ENCODE peak calls at places on chromosomes 11 and 22, in nine cellular contexts. E, D, I, L, H, Z, R, T and A are unnamed samples.
A peak's percentile ranks its signal among the peaks of the same experiment; 100 is the strongest.

GRCh38 chr11:34755671-34756070 is 134.8 kb downstream of the EHF start:
- DNase-seq in L (no peak), D (no peak), T (no peak), H (no peak), E (no peak), Z (no peak), R (no peak), I (no peak), A (no peak)

GRCh38 chr11:133679896-133680295 is 147.6 kb upstream of the OPCML start:
- DNase-seq in T (no peak), E (no peak), Z (no peak), R (no peak), I (no peak), L (no peak), D (no peak), H (no peak), A (no peak)

GRCh38 chr22:30249049-30250038 is 2.8 kb upstream of the LIF start:
- DNase-seq in H (peak; percentile 64), Z (no peak), E (no peak), R (no peak), T (no peak), D (peak; percentile 68), I (no peak), L (no peak), A (no peak)

GRCh38 chr11:33013706-33014105 is 2.0 kb upstream of the DEPDC7 start:
- DNase-seq in Z (no peak), T (no peak), R (peak; percentile 14), I (no peak), L (no peak), H (no peak), E (no peak), D (no peak), A (no peak)

GRCh38 chr22:38831166-38831945 is 12.5 kb downstream of the NPTXR start:
- DNase-seq in T (no peak), I (no peak), R (no peak), E (no peak), Z (no peak), H (no peak), D (no peak), L (peak; percentile 18), A (no peak)

GRCh38 chr11:18522388-18522787 is 4.4 kb downstream of the TSG101 start:
- DNase-seq in L (no peak), T (no peak), E (no peak), H (no peak), R (no peak), Z (no peak), I (no peak), D (no peak), A (no peak)

GRCh38 chr11:134537296-134537695 is 125.3 kb upstream of the B3GAT1 start:
- DNase-seq in H (no peak), D (no peak), R (no peak), I (no peak), E (no peak), T (no peak), Z (no peak), L (no peak), A (peak; percentile 34)

GRCh38 chr22:23053051-23053707 is 17.1 kb upstream of the GNAZ start:
- DNase-seq in Z (no peak), I (no peak), L (no peak), D (no peak), H (peak; percentile 4), R (no peak), T (no peak), E (no peak), A (peak; percentile 44)

GRCh38 chr11:45652781-45653180 is 12.6 kb downstream of the CHST1 start:
- DNase-seq in I (no peak), E (no peak), H (peak; percentile 32), L (no peak), D (no peak), T (no peak), Z (no peak), R (peak; percentile 82), A (no peak)

GRCh38 chr22:30863161-30863833 is 105.3 kb downstream of the MORC2 start:
- DNase-seq in I (no peak), Z (no peak), T (no peak), H (no peak), E (no peak), L (no peak), R (peak; percentile 3), D (no peak), A (peak; percentile 58)

GRCh38 chr11:82174610-82175009 is 559.1 kb downstream of the FAM181B start:
- DNase-seq in R (no peak), H (no peak), D (no peak), E (no peak), T (no peak), Z (no peak), I (no peak), L (no peak), A (no peak)

GRCh38 chr22:47192651-47193437 is 430.4 kb downstream of the TBC1D22A start:
- DNase-seq in L (no peak), Z (no peak), T (no peak), E (peak; percentile 38), D (no peak), R (no peak), I (no peak), H (peak; percentile 50), A (peak; percentile 62)

GRCh38 chr22:32245042-32245441 is 10.1 kb downstream of the SLC5A4 start:
- DNase-seq in L (no peak), D (no peak), H (no peak), I (no peak), R (no peak), E (no peak), T (no peak), Z (no peak), A (no peak)

GRCh38 chr11:11027271-11027670 is 169.4 kb upstream of the ZBED5 start:
- DNase-seq in T (no peak), D (no peak), I (no peak), H (no peak), R (peak; percentile 74), L (no peak), E (no peak), Z (no peak), A (no peak)

GRCh38 chr22:37218771-37219411 is 6.6 kb upstream of the SSTR3 start:
- DNase-seq in I (peak; percentile 64), D (no peak), L (peak; percentile 34), Z (no peak), R (no peak), T (peak; percentile 67), H (no peak), E (peak; percentile 83), A (no peak)

GRCh38 chr11:70108250-70108649 is 30.1 kb downstream of the ANO1 start:
- DNase-seq in I (no peak), R (no peak), T (no peak), L (no peak), E (no peak), H (no peak), Z (no peak), D (no peak), A (no peak)

GRCh38 chr11:60768202-60768601 is 11.5 kb downstream of the MS4A15 start:
- DNase-seq in Z (no peak), T (no peak), H (no peak), E (no peak), L (no peak), D (no peak), R (no peak), I (no peak), A (no peak)

GRCh38 chr11:28983780-28984179 is 875.6 kb downstream of the METTL15 start:
- DNase-seq in E (no peak), L (no peak), R (no peak), I (no peak), H (no peak), Z (no peak), T (no peak), D (no peak), A (no peak)

GRCh38 chr11:67032830-67033555 is 10.1 kb downstream of the SYT12 start:
- DNase-seq in I (no peak), Z (no peak), L (no peak), T (no peak), D (no peak), H (peak; percentile 66), R (peak; percentile 88), E (no peak), A (no peak)

GRCh38 chr11:19962795-19963163 is 197.5 kb downstream of the DBX1 start:
- DNase-seq in T (no peak), H (no peak), R (peak; percentile 78), I (no peak), L (no peak), Z (no peak), D (no peak), E (no peak), A (no peak)

GRCh38 chr11:73787051-73787642 is 527 bp upstream of the MRPL48 start:
- DNase-seq in I (no peak), H (no peak), L (no peak), R (no peak), Z (no peak), D (no peak), E (no peak), T (no peak), A (no peak)

GRCh38 chr11:110091995-110092576 is 1.1 kb upstream of the ZC3H12C start:
- DNase-seq in D (no peak), E (no peak), H (no peak), Z (no peak), L (peak; percentile 67), I (no peak), T (no peak), R (peak; percentile 4), A (no peak)

GRCh38 chr22:21975273-21975672 is 7.3 kb downstream of the TOP3B start:
- DNase-seq in Z (no peak), R (no peak), I (no peak), H (no peak), L (peak; percentile 51), E (no peak), T (no peak), D (no peak), A (no peak)

GRCh38 chr11:70727899-70728620 is 329.7 kb downstream of the CTTN start:
- DNase-seq in D (no peak), E (no peak), T (no peak), R (no peak), L (peak; percentile 84), I (no peak), H (no peak), Z (no peak), A (no peak)

GRCh38 chr11:134024420-134025085 is 44.3 kb upstream of the JAM3 start:
- DNase-seq in E (no peak), R (peak; percentile 76), T (no peak), L (peak; percentile 58), I (no peak), Z (no peak), H (no peak), D (no peak), A (no peak)

GRCh38 chr11:45021692-45022130 is 71.0 kb upstream of the TP53I11 start:
- DNase-seq in E (no peak), H (peak; percentile 82), T (no peak), R (peak; percentile 81), L (peak; percentile 84), D (peak; percentile 79), Z (no peak), I (no peak), A (no peak)

GRCh38 chr11:76524919-76525318 is 80.1 kb downstream of the EMSY start:
- DNase-seq in I (no peak), H (peak; percentile 60), R (peak; percentile 73), D (peak; percentile 48), L (no peak), Z (no peak), T (no peak), E (no peak), A (no peak)

GRCh38 chr11:78310500-78310909 is 107.1 kb downstream of the GAB2 start:
- DNase-seq in T (no peak), R (peak; percentile 40), H (peak; percentile 66), L (no peak), E (no peak), I (no peak), D (peak; percentile 77), Z (no peak), A (no peak)

GRCh38 chr22:22748297-22748743 is 103.9 kb downstream of the GGTLC2 start:
- DNase-seq in I (no peak), D (peak; percentile 44), L (peak; percentile 48), T (peak; percentile 35), Z (no peak), H (peak; percentile 72), R (peak; percentile 51), E (peak; percentile 36), A (no peak)

GRCh38 chr22:27405672-27406388 is 395.7 kb downstream of the MN1 start:
- DNase-seq in T (no peak), H (no peak), R (peak; percentile 81), D (peak; percentile 36), L (no peak), I (no peak), E (no peak), Z (no peak), A (no peak)

GRCh38 chr22:50710886-50711285 is 27.1 kb upstream of the ACR start:
- DNase-seq in H (no peak), I (no peak), D (no peak), T (no peak), Z (no peak), L (no peak), R (no peak), E (no peak), A (no peak)